ENCODE peak calls at places on chromosome 18, in seven cellular contexts. U, V, J, B, E, L and Z are unnamed samples. For H3K4me1, the result is how much of the 10 kb centered on the place peaks cover.

GRCh38 chr18:23943903-23944624 is 70.5 kb upstream of the TTC39C start:
- DNase-seq in U (no peak), J (no peak), L (no peak), B (peak), E (no peak), V (no peak), Z (no peak)

GRCh38 chr18:37663446-37663845 is 97.8 kb upstream of the CELF4 start:
- DNase-seq in L (no peak), E (no peak), U (no peak), B (no peak), V (no peak), J (no peak), Z (no peak)

GRCh38 chr18:70931942-70932814 is 643.3 kb downstream of the SOCS6 start:
- DNase-seq in B (no peak), V (peak), E (no peak), J (no peak), U (no peak), L (no peak), Z (no peak)

GRCh38 chr18:74778191-74778847 is 180.6 kb downstream of the ZNF407 start:
- DNase-seq in J (no peak), U (no peak), E (no peak), V (no peak), L (no peak), B (peak), Z (no peak)

GRCh38 chr18:75204262-75204977 is 4.5 kb downstream of the PTGR3 start:
- DNase-seq in U (no peak), B (no peak), E (no peak), J (no peak), L (no peak), V (peak), Z (peak)

GRCh38 chr18:31723998-31724711 is 36.5 kb downstream of the SLC25A52 start:
- DNase-seq in U (peak), B (no peak), J (peak), E (no peak), V (peak), L (no peak), Z (peak)

GRCh38 chr18:46657115-46657955 is at the start of gene LOXHD1:
- DNase-seq in L (no peak), U (no peak), B (no peak), J (no peak), V (no peak), E (no peak), Z (no peak)

GRCh38 chr18:1480309-1480708 is 575.6 kb downstream of the ADCYAP1 start:
- DNase-seq in B (no peak), E (no peak), J (no peak), U (no peak), L (no peak), V (no peak), Z (no peak)

GRCh38 chr18:49161627-49162026 is 210.9 kb upstream of the SMAD7 start:
- DNase-seq in J (no peak), B (no peak), L (no peak), U (no peak), V (no peak), E (no peak), Z (no peak)

GRCh38 chr18:48589797-48590519 is 51.1 kb downstream of the CTIF start:
- DNase-seq in U (peak), J (peak), E (no peak), V (peak), B (no peak), L (no peak), Z (peak)

GRCh38 chr18:47191956-47192355 is 15.8 kb upstream of the IER3IP1 start:
- DNase-seq in B (peak), U (no peak), E (no peak), J (no peak), L (no peak), V (no peak), Z (no peak)

GRCh38 chr18:31508781-31509180 is 10.8 kb downstream of the DSG2 start:
- DNase-seq in J (no peak), V (no peak), U (no peak), L (no peak), B (no peak), E (no peak), Z (no peak)

GRCh38 chr18:51278045-51278649 is 80.7 kb upstream of the MEX3C start:
- DNase-seq in L (peak), U (no peak), B (peak), J (peak), E (no peak), V (peak), Z (no peak)

GRCh38 chr18:68083131-68083530 is 566.6 kb upstream of the DSEL start:
- DNase-seq in V (peak), L (no peak), E (no peak), U (no peak), B (no peak), J (no peak), Z (no peak)

GRCh38 chr18:49183921-49184320 is 233.2 kb upstream of the SMAD7 start:
- DNase-seq in E (no peak), B (no peak), J (no peak), U (no peak), V (no peak), L (no peak), Z (no peak)

GRCh38 chr18:49447810-49448745 is 12.4 kb downstream of the DYM start:
- DNase-seq in V (peak), E (peak), L (peak), B (peak), J (no peak), U (no peak), Z (no peak)

GRCh38 chr18:56112013-56112749 is 524.2 kb upstream of the TCF4 start:
- DNase-seq in L (no peak), E (no peak), U (no peak), B (peak), V (no peak), J (no peak), Z (no peak)

GRCh38 chr18:1422634-1423033 is 518.0 kb downstream of the ADCYAP1 start:
- DNase-seq in B (no peak), J (no peak), V (no peak), L (no peak), U (no peak), E (no peak), Z (no peak)

GRCh38 chr18:63979409-63979908 is 9.6 kb downstream of the SERPINB8 start:
- DNase-seq in B (peak), E (peak), U (no peak), J (peak), L (peak), V (peak), Z (no peak)

GRCh38 chr18:63016270-63016669 is 300.9 kb downstream of the PHLPP1 start:
- DNase-seq in L (peak), J (no peak), E (peak), U (no peak), B (peak), V (peak), Z (no peak)

GRCh38 chr18:51385270-51385669 is 187.8 kb upstream of the MEX3C start:
- DNase-seq in V (no peak), J (no peak), U (no peak), L (no peak), E (no peak), B (no peak), Z (no peak)

GRCh38 chr18:25229080-25229479 is 122.9 kb downstream of the ZNF521 start:
- DNase-seq in V (peak), J (no peak), B (no peak), E (no peak), U (no peak), L (no peak), Z (no peak)

GRCh38 chr18:27619259-27619772 is 434.2 kb upstream of the CHST9 start:
- DNase-seq in J (no peak), B (no peak), V (no peak), E (no peak), L (no peak), U (no peak), Z (no peak)

GRCh38 chr18:6374340-6374739 is 40.4 kb downstream of the L3MBTL4 start:
- DNase-seq in J (no peak), V (no peak), U (no peak), L (no peak), E (no peak), B (no peak), Z (no peak)

GRCh38 chr18:74534981-74535649 is 815 bp downstream of the CNDP1 start:
- DNase-seq in E (no peak), V (no peak), J (no peak), L (no peak), B (peak), U (no peak), Z (no peak)

GRCh38 chr18:44957025-44957424 is 276.3 kb downstream of the SETBP1 start:
- DNase-seq in L (no peak), U (no peak), E (no peak), J (no peak), V (no peak), B (no peak), Z (no peak)

GRCh38 chr18:63700501-63700900 is 2.3 kb upstream of the SERPINB11 start:
- DNase-seq in U (no peak), J (no peak), L (no peak), E (no peak), B (no peak), V (no peak), Z (no peak)

GRCh38 chr18:73715228-73715670 is 432.4 kb downstream of the FBXO15 start:
- DNase-seq in B (no peak), J (no peak), U (no peak), V (no peak), E (no peak), L (no peak), Z (no peak)

GRCh38 chr18:26677957-26678356 is 129.6 kb upstream of the KCTD1 start:
- DNase-seq in U (no peak), E (no peak), J (no peak), V (no peak), L (no peak), B (no peak), Z (no peak)

GRCh38 chr18:63974991-63975390 is 5.1 kb downstream of the SERPINB8 start:
- DNase-seq in B (no peak), V (peak), U (no peak), J (no peak), E (no peak), L (peak), Z (no peak)

GRCh38 chr18:68728301-68728700 is 13.4 kb upstream of the TMX3 start:
- DNase-seq in V (no peak), E (no peak), L (no peak), J (no peak), B (no peak), U (no peak), Z (no peak)

GRCh38 chr18:79395761-79396404 is at the start of gene NFATC1:
- DNase-seq in L (no peak), J (peak), E (peak), U (peak), B (no peak), V (peak), Z (peak)
- H3K4me1 ChIP-seq in L (under half), J (under half), E (under half), U (under half), B (under half), V (under half), Z (half or more)

GRCh38 chr18:9508446-9509025 is 33.2 kb downstream of the RALBP1 start:
- DNase-seq in V (no peak), J (no peak), E (no peak), L (no peak), B (no peak), U (no peak), Z (no peak)

GRCh38 chr18:9507565-9508088 is 32.3 kb downstream of the RALBP1 start:
- DNase-seq in U (no peak), V (no peak), J (no peak), B (no peak), E (no peak), L (no peak), Z (no peak)

DNA sequence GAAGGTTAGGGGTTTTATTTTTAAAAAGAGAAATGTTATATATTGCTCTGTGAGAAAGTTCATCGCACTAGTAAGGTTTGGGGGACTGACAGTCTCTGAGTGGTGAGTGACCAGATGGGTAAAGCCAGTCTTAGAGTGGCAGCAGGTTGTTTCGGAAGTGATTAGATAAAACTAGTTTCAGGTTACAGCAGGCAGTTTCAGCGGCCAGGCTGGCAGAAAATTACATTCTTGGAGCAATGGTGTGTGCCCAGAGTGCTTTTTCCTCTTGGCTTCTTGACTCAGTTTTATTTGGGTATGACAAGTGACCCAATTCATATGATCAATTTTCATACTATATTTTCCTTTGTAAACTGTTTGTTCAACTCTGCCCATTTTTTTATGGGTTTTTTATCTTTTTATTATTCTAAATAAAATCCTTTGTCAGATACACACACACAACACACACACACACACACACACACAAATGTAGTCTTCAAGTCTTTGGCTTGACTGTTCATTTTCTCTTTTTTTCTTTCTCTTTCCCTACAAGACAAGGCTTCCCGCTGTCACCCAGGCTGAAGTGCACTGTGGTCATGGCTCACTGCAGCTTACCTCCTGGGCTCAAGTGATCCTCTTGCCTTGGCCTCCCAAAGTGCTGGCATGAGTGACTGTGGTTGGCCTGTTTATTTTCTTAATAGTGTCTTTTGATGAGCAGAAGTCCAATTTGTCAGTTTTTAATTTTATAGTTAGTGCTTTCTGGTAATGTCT is 30.9 kb downstream of the RALBP1 start:
- DNase-seq in E (no peak), L (no peak), J (no peak), U (no peak), V (peak), B (peak), Z (no peak)
- H3K4me1 ChIP-seq in E (under half), L (under half), J (under half), U (under half), V (under half), B (under half), Z (under half)

DNA sequence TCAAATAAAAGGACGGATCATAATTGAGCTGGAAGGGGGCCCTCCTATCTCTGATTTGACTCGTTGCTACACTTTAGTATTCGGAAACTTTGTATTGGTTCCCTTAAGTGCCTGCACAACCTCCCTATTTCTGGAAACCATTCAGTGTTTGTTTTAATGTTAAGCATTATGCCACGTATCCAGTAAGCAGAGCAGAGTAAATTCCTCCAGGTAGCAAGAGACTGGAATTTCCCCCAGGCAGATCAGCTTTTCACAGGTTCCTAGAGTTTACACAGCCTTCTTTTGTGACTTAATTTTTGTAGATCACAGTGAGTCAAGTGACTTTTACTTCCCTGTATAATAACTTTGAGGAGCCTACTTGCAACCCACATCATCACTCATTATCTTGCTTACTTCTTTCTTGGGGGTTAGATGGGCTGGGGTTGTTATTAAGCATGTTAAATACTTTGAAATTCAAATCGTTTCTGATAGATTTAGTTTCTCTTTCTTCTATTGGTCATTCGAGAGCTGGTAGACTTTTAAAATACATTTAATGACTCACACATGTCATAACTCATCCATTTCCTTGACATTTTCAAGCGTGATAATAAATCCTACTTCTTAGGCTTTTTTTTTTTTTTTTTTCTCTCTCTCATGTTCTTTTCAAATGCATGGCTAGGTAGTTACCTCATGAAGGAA is 219.2 kb downstream of the NEDD4L start:
- DNase-seq in U (no peak), V (no peak), J (no peak), E (no peak), L (peak), B (peak), Z (no peak)
- H3K4me1 ChIP-seq in U (under half), V (under half), J (under half), E (under half), L (under half), B (half or more), Z (half or more)

GRCh38 chr18:65942103-65942502 is 191.3 kb downstream of the CDH7 start:
- DNase-seq in U (no peak), E (no peak), B (no peak), V (no peak), J (no peak), L (no peak), Z (no peak)
- H3K4me1 ChIP-seq in U (under half), E (under half), B (under half), V (under half), J (under half), L (under half), Z (under half)

GRCh38 chr18:35460719-35461118 is 37.0 kb downstream of the INO80C start:
- DNase-seq in B (peak), E (no peak), V (no peak), U (no peak), L (no peak), J (no peak), Z (no peak)
- H3K4me1 ChIP-seq in B (half or more), E (under half), V (under half), U (under half), L (half or more), J (under half), Z (half or more)

GRCh38 chr18:77222464-77222863 is 27.2 kb upstream of the GALR1 start:
- DNase-seq in B (no peak), V (no peak), J (no peak), U (no peak), L (no peak), E (no peak), Z (no peak)
- H3K4me1 ChIP-seq in B (under half), V (under half), J (under half), U (under half), L (under half), E (under half), Z (under half)

GRCh38 chr18:80173060-80173459 is 64.0 kb downstream of the ADNP2 start:
- DNase-seq in E (no peak), B (no peak), V (no peak), L (no peak), J (no peak), U (no peak), Z (no peak)

GRCh38 chr18:80178935-80179818 is 68.1 kb downstream of the PARD6G start:
- DNase-seq in U (no peak), E (no peak), V (no peak), L (no peak), B (no peak), J (no peak), Z (no peak)

GRCh38 chr18:80177128-80177527 is 68.1 kb downstream of the ADNP2 start:
- DNase-seq in L (no peak), J (no peak), E (no peak), B (no peak), U (no peak), V (no peak), Z (no peak)

GRCh38 chr18:80175451-80176235 is 66.6 kb downstream of the ADNP2 start:
- DNase-seq in B (no peak), V (no peak), U (no peak), J (no peak), L (no peak), E (peak), Z (no peak)

DNA sequence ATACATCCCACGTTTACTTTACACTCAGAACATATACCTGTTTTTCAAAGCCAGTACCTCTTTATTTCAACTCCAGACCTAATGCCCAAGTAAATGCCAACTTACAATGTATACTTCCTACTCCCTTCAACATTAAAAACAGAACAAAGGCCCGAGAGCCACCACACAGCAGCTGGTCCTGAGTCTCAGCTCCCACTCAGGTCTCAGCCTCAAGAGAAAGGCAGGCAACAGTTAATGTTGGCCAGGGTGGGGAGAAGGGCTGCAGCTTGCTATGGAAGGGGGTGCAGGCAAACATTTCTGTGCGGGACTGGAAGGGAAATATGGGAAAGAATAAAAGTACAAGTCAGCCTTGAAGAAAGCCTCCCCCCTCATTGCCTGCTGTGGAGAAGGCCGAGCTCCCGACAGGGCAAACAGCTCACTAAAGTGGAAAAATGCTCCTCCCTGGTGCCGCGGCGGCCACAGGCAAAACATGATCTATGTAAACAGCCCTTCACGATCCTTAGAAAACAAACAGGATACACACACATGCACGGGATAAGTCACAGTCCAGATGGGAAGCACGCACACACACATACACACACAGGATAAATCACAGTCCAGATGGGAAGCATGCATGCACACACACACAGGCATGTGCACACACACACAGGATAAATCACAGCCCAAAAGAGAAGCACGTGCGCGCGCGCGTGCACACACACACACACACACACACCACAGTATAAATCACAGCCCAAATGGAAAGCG is 67.4 kb downstream of the ADNP2 start:
- DNase-seq in E (no peak), U (no peak), L (no peak), V (no peak), J (no peak), B (no peak), Z (no peak)
- H3K4me1 ChIP-seq in E (under half), U (under half), L (under half), V (under half), J (under half), B (under half), Z (under half)

GRCh38 chr18:12318857-12319256 is 10.8 kb downstream of the TUBB6 start:
- DNase-seq in B (no peak), E (no peak), J (no peak), V (no peak), L (no peak), U (no peak), Z (no peak)

GRCh38 chr18:12315481-12315880 is 7.4 kb downstream of the TUBB6 start:
- DNase-seq in L (no peak), U (no peak), J (no peak), E (no peak), V (no peak), B (no peak), Z (no peak)

GRCh38 chr18:12315911-12316310 is 7.9 kb downstream of the TUBB6 start:
- DNase-seq in L (no peak), B (no peak), E (no peak), U (no peak), J (peak), V (no peak), Z (peak)

GRCh38 chr18:12317664-12318333 is 9.8 kb downstream of the TUBB6 start:
- DNase-seq in J (no peak), U (no peak), E (no peak), V (no peak), B (peak), L (no peak), Z (no peak)

GRCh38 chr18:12318334-12318697 is 10.3 kb downstream of the TUBB6 start:
- DNase-seq in J (no peak), V (no peak), E (no peak), B (no peak), U (no peak), L (no peak), Z (no peak)
- H3K4me1 ChIP-seq in J (under half), V (under half), E (under half), B (under half), U (under half), L (under half), Z (half or more)